ENCODE peak calls at places on chromosomes 5 and 9, in five cellular contexts. One of them, this sample, is unnamed. For H3K36me3, the result is how much of the 10 kb centered on the place peaks cover.

GRCh38 chr5:137200906-137201305 is 298.2 kb downstream of the SPOCK1 start:
- DNase-seq in astrocyte: no peak
- DNase-seq in heart left ventricle: no peak
- DNase-seq in heart right ventricle: no peak
- DNase-seq in PC-3: no peak
- DNase-seq in this sample: no peak

GRCh38 chr9:117300686-117301085 is 114.2 kb downstream of the ASTN2 start:
- DNase-seq in heart right ventricle: no peak
- DNase-seq in PC-3: no peak
- DNase-seq in astrocyte: no peak
- DNase-seq in heart left ventricle: no peak
- DNase-seq in this sample: no peak

GRCh38 chr5:143231426-143231825 is 172.1 kb downstream of the NR3C1 start:
- DNase-seq in PC-3: no peak
- DNase-seq in heart right ventricle: no peak
- DNase-seq in heart left ventricle: no peak
- DNase-seq in astrocyte: no peak
- DNase-seq in this sample: no peak

GRCh38 chr5:2752059-2752874 is 790 bp upstream of the IRX2 start:
- DNase-seq in astrocyte: no peak
- DNase-seq in PC-3: peak
- DNase-seq in heart left ventricle: peak
- DNase-seq in heart right ventricle: no peak
- DNase-seq in this sample: peak

GRCh38 chr5:80860934-80861613 is 99.1 kb upstream of the RASGRF2 start:
- DNase-seq in astrocyte: peak
- DNase-seq in heart right ventricle: no peak
- DNase-seq in heart left ventricle: no peak
- DNase-seq in PC-3: no peak
- DNase-seq in this sample: no peak

GRCh38 chr5:386432-387341 is 56.3 kb upstream of the EXOC3 start:
- DNase-seq in PC-3: peak
- DNase-seq in astrocyte: no peak
- DNase-seq in heart left ventricle: peak
- DNase-seq in heart right ventricle: no peak
- DNase-seq in this sample: no peak

GRCh38 chr5:125492977-125493376 is 746.5 kb upstream of the ZNF608 start:
- DNase-seq in PC-3: no peak
- DNase-seq in heart right ventricle: no peak
- DNase-seq in heart left ventricle: no peak
- DNase-seq in astrocyte: no peak
- DNase-seq in this sample: peak

GRCh38 chr5:16364906-16365305 is 100.7 kb downstream of the ZNF622 start:
- DNase-seq in PC-3: no peak
- DNase-seq in astrocyte: no peak
- DNase-seq in heart left ventricle: no peak
- DNase-seq in heart right ventricle: no peak
- DNase-seq in this sample: no peak

GRCh38 chr9:91143642-91144041 is 218.1 kb downstream of the AUH start:
- DNase-seq in astrocyte: no peak
- DNase-seq in PC-3: peak
- DNase-seq in heart right ventricle: no peak
- DNase-seq in heart left ventricle: no peak
- DNase-seq in this sample: no peak

GRCh38 chr5:143695244-143695885 is 116.6 kb upstream of the HMHB1 start:
- DNase-seq in heart left ventricle: no peak
- DNase-seq in astrocyte: no peak
- DNase-seq in heart right ventricle: no peak
- DNase-seq in PC-3: no peak
- DNase-seq in this sample: no peak

GRCh38 chr9:135707449-135708138 is 5.6 kb downstream of the KCNT1 start:
- DNase-seq in PC-3: no peak
- DNase-seq in heart left ventricle: no peak
- DNase-seq in astrocyte: no peak
- DNase-seq in heart right ventricle: no peak
- DNase-seq in this sample: no peak

GRCh38 chr9:79665383-79665782 is 93.6 kb downstream of the TLE4 start:
- DNase-seq in heart left ventricle: no peak
- DNase-seq in PC-3: no peak
- DNase-seq in heart right ventricle: no peak
- DNase-seq in astrocyte: no peak
- DNase-seq in this sample: no peak

GRCh38 chr5:37133939-37134338 is 115.2 kb downstream of the CPLANE1 start:
- DNase-seq in heart left ventricle: no peak
- DNase-seq in astrocyte: peak
- DNase-seq in heart right ventricle: no peak
- DNase-seq in PC-3: peak
- DNase-seq in this sample: no peak

GRCh38 chr5:154520861-154521453 is 42.9 kb upstream of the HAND1 start:
- DNase-seq in heart left ventricle: no peak
- DNase-seq in heart right ventricle: no peak
- DNase-seq in astrocyte: no peak
- DNase-seq in PC-3: peak
- DNase-seq in this sample: peak

GRCh38 chr9:31078175-31078574 is 1306.3 kb upstream of the ACO1 start:
- DNase-seq in heart left ventricle: no peak
- DNase-seq in heart right ventricle: no peak
- DNase-seq in astrocyte: no peak
- DNase-seq in PC-3: no peak
- DNase-seq in this sample: no peak

GRCh38 chr5:119945696-119946095 is 316.3 kb downstream of the FAM170A start:
- DNase-seq in heart right ventricle: no peak
- DNase-seq in astrocyte: no peak
- DNase-seq in PC-3: no peak
- DNase-seq in heart left ventricle: no peak
- DNase-seq in this sample: no peak

GRCh38 chr5:120817044-120817985 is 353.2 kb downstream of the PRR16 start:
- DNase-seq in heart right ventricle: no peak
- DNase-seq in PC-3: peak
- DNase-seq in heart left ventricle: no peak
- DNase-seq in astrocyte: peak
- DNase-seq in this sample: no peak

GRCh38 chr5:73948720-73949119 is 322.7 kb downstream of the ARHGEF28 start:
- DNase-seq in astrocyte: peak
- DNase-seq in PC-3: no peak
- DNase-seq in heart right ventricle: peak
- DNase-seq in heart left ventricle: no peak
- DNase-seq in this sample: no peak

GRCh38 chr5:168364151-168364661 is 72.8 kb downstream of the WWC1 start:
- DNase-seq in heart left ventricle: no peak
- DNase-seq in heart right ventricle: no peak
- DNase-seq in PC-3: peak
- DNase-seq in astrocyte: peak
- DNase-seq in this sample: peak

GRCh38 chr5:168366124-168366523 is 74.7 kb downstream of the WWC1 start:
- DNase-seq in heart left ventricle: no peak
- DNase-seq in heart right ventricle: no peak
- DNase-seq in astrocyte: peak
- DNase-seq in PC-3: peak
- DNase-seq in this sample: peak

GRCh38 chr5:168364738-168365550 is 73.5 kb downstream of the WWC1 start:
- DNase-seq in heart left ventricle: no peak
- DNase-seq in PC-3: peak
- DNase-seq in heart right ventricle: no peak
- DNase-seq in astrocyte: peak
- DNase-seq in this sample: peak

GRCh38 chr5:168368854-168369253 is 77.4 kb downstream of the WWC1 start:
- DNase-seq in heart left ventricle: no peak
- DNase-seq in heart right ventricle: no peak
- DNase-seq in astrocyte: no peak
- DNase-seq in PC-3: no peak
- DNase-seq in this sample: no peak

GRCh38 chr5:168365581-168366081 is 74.2 kb downstream of the WWC1 start:
- DNase-seq in heart left ventricle: no peak
- DNase-seq in heart right ventricle: no peak
- DNase-seq in PC-3: peak
- DNase-seq in astrocyte: peak
- DNase-seq in this sample: peak
- H3K4me3 ChIP-seq in heart left ventricle: no peak
- H3K4me3 ChIP-seq in heart right ventricle: no peak
- H3K4me3 ChIP-seq in PC-3: peak
- H3K4me3 ChIP-seq in astrocyte: no peak
- H3K4me3 ChIP-seq in this sample: no peak

GRCh38 chr5:55535199-55535905 is 588 bp upstream of the PLPP1 start:
- DNase-seq in PC-3: no peak
- DNase-seq in astrocyte: no peak
- DNase-seq in heart right ventricle: peak
- DNase-seq in heart left ventricle: no peak
- DNase-seq in this sample: no peak
- H3K36me3 ChIP-seq in PC-3: under half
- H3K36me3 ChIP-seq in astrocyte: under half
- H3K36me3 ChIP-seq in heart right ventricle: under half
- H3K36me3 ChIP-seq in heart left ventricle: under half
- H3K36me3 ChIP-seq in this sample: under half

DNA sequence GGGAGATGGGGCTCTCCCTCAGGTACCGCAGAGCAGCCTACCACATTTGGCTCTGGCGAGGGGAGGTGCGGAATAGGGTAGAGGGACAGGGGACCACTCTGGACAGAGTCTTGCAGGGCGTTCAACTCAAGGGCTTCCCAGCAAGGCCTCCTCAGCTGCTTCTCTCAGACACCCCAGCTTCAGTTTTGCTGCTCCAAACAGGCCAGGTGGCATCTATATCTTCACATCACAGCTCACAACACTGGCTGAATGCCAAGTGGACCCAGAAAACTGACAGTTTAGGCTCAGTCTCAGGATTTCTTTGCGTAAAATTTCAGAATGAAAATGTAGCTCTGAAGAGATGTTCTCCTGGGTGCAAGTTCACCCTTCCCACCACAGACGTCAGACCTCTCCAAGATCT is 592.6 kb upstream of the ADAMTS16 start:
- DNase-seq in PC-3: no peak
- DNase-seq in heart left ventricle: no peak
- DNase-seq in heart right ventricle: no peak
- DNase-seq in astrocyte: no peak
- DNase-seq in this sample: no peak
- H3K4me3 ChIP-seq in PC-3: no peak
- H3K4me3 ChIP-seq in heart left ventricle: no peak
- H3K4me3 ChIP-seq in heart right ventricle: no peak
- H3K4me3 ChIP-seq in astrocyte: no peak
- H3K4me3 ChIP-seq in this sample: no peak

GRCh38 chr5:72202331-72202825 is 95.1 kb downstream of the MAP1B start:
- DNase-seq in heart right ventricle: no peak
- DNase-seq in heart left ventricle: no peak
- DNase-seq in PC-3: no peak
- DNase-seq in astrocyte: no peak
- DNase-seq in this sample: no peak

GRCh38 chr5:72205431-72206009 is 98.2 kb downstream of the MAP1B start:
- DNase-seq in PC-3: no peak
- DNase-seq in heart right ventricle: no peak
- DNase-seq in astrocyte: peak
- DNase-seq in heart left ventricle: no peak
- DNase-seq in this sample: no peak

GRCh38 chr5:72206160-72206559 is 98.9 kb downstream of the MAP1B start:
- DNase-seq in astrocyte: no peak
- DNase-seq in heart left ventricle: no peak
- DNase-seq in PC-3: no peak
- DNase-seq in heart right ventricle: no peak
- DNase-seq in this sample: no peak

GRCh38 chr5:72204946-72205345 is 97.7 kb downstream of the MAP1B start:
- DNase-seq in heart right ventricle: no peak
- DNase-seq in PC-3: no peak
- DNase-seq in heart left ventricle: no peak
- DNase-seq in astrocyte: peak
- DNase-seq in this sample: no peak

GRCh38 chr5:72203251-72203845 is 96.1 kb downstream of the MAP1B start:
- DNase-seq in astrocyte: peak
- DNase-seq in heart left ventricle: no peak
- DNase-seq in PC-3: no peak
- DNase-seq in heart right ventricle: no peak
- DNase-seq in this sample: no peak
- H3K36me3 ChIP-seq in astrocyte: half or more
- H3K36me3 ChIP-seq in heart left ventricle: half or more
- H3K36me3 ChIP-seq in PC-3: under half
- H3K36me3 ChIP-seq in heart right ventricle: half or more
- H3K36me3 ChIP-seq in this sample: half or more

DNA sequence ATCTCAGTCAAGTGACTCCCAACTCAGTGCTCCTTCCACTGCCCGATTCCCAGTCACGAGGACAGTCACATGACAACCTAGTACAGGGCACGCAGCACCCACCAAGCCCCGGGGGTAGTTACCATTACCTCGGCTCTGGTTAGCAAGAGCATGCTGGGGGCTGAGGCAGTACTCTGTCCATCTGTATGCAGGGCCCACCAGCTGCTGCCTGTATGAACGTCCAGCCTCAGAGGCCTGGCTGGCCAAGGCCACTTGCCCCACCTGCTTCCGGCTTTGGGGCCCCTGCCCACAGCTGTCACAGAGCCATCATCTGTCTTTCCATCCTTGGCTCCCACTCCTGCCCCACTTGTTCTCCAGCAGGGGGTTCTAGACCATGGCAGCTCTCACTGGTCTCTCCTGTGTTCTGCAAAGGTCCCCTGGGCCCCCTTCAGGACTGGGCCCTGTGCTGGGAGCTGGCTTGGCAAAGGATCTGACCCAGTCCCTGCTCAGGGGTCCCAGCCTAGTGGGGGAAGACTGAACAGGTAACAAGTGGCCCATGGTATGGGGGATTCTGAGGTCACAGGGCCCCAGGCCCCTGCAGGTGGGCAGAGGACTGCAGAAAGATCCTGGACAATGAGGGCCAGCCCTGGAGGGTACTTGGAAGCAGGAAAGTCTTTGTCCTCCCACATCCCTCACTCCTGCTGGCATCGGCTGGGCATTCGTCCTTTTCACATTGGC is 3.3 kb downstream of the RPL35 start:
- DNase-seq in heart left ventricle: peak
- DNase-seq in PC-3: no peak
- DNase-seq in astrocyte: no peak
- DNase-seq in heart right ventricle: no peak
- DNase-seq in this sample: no peak
- H3K4me3 ChIP-seq in heart left ventricle: no peak
- H3K4me3 ChIP-seq in PC-3: no peak
- H3K4me3 ChIP-seq in astrocyte: no peak
- H3K4me3 ChIP-seq in heart right ventricle: no peak
- H3K4me3 ChIP-seq in this sample: no peak

DNA sequence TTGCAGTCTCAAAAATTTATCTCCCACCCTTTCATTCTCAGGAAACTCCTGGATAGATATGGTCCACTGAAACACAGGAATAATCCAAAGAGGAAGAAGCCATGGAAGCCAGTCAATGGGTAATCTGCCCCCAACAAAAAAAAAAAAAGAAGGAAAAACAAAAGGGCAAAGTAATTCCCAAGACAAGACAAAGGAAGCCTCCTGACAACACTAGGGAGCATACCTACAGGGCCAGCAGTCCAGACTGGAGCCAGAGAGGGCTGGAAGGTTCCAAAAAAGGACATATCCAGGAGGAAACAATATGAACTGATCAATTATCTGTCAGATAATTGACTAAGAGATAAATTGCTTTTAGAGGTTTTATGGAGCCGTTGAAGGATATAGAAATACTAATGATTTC is 12.9 kb downstream of the FNIP1 start:
- DNase-seq in PC-3: no peak
- DNase-seq in heart left ventricle: no peak
- DNase-seq in heart right ventricle: no peak
- DNase-seq in astrocyte: no peak
- DNase-seq in this sample: no peak
- H3K36me3 ChIP-seq in PC-3: under half
- H3K36me3 ChIP-seq in heart left ventricle: under half
- H3K36me3 ChIP-seq in heart right ventricle: under half
- H3K36me3 ChIP-seq in astrocyte: under half
- H3K36me3 ChIP-seq in this sample: under half

GRCh38 chr9:133960568-133961129 is 31.5 kb downstream of the VAV2 start:
- DNase-seq in heart left ventricle: peak
- DNase-seq in astrocyte: no peak
- DNase-seq in heart right ventricle: no peak
- DNase-seq in PC-3: no peak
- DNase-seq in this sample: no peak
- H3K4me3 ChIP-seq in heart left ventricle: no peak
- H3K4me3 ChIP-seq in astrocyte: no peak
- H3K4me3 ChIP-seq in heart right ventricle: no peak
- H3K4me3 ChIP-seq in PC-3: no peak
- H3K4me3 ChIP-seq in this sample: no peak

GRCh38 chr9:107653263-107653821 is 163.8 kb upstream of the KLF4 start:
- DNase-seq in PC-3: no peak
- DNase-seq in astrocyte: no peak
- DNase-seq in heart left ventricle: no peak
- DNase-seq in heart right ventricle: no peak
- DNase-seq in this sample: peak
- H3K36me3 ChIP-seq in PC-3: under half
- H3K36me3 ChIP-seq in astrocyte: under half
- H3K36me3 ChIP-seq in heart left ventricle: under half
- H3K36me3 ChIP-seq in heart right ventricle: under half
- H3K36me3 ChIP-seq in this sample: under half